ENCODE peak calls at places on chromosomes 5 and 9, in four cellular contexts. D is neural progenitor cell, I is heart right ventricle, B is upper lobe of right lung. H is an unnamed sample.
A peak's percentile ranks its signal among the peaks of the same experiment; 100 is the strongest.

GRCh38 chr9:114318416-114318815 is 4.5 kb upstream of the ORM1 start:
- DNase-seq in D (no peak), I (no peak), B (peak; percentile 40), H (no peak)

GRCh38 chr5:77734885-77735284 is 41.3 kb downstream of the TBCA start:
- DNase-seq in D (no peak), I (no peak), B (no peak), H (no peak)

GRCh38 chr9:101737705-101738565 is 512 bp downstream of the GRIN3A start:
- DNase-seq in D (peak; percentile 77), I (peak; percentile 15), B (peak; percentile 61), H (no peak)

GRCh38 chr9:28770226-28770625 is 1196.9 kb upstream of the C9orf72 start:
- DNase-seq in D (no peak), I (no peak), B (no peak), H (no peak)

GRCh38 chr9:128160603-128160987 is 530 bp downstream of the BBLN start:
- DNase-seq in D (peak; percentile 59), I (no peak), B (no peak), H (no peak)

GRCh38 chr9:108056805-108057386 is 567.3 kb upstream of the KLF4 start:
- DNase-seq in D (no peak), I (no peak), B (no peak), H (no peak)

GRCh38 chr5:14671414-14671813 is 6.9 kb downstream of the OTULIN start:
- DNase-seq in D (no peak), I (no peak), B (no peak), H (no peak)

GRCh38 chr5:31983851-31984250 is 190.3 kb downstream of the GOLPH3 start:
- DNase-seq in D (no peak), I (no peak), B (no peak), H (no peak)

GRCh38 chr9:109498195-109499060 is at the start of gene PTPN3:
- DNase-seq in D (peak; percentile 66), I (peak; percentile 28), B (peak; percentile 75), H (no peak)

GRCh38 chr5:151058301-151058700 is 22.5 kb downstream of the TNIP1 start:
- DNase-seq in D (no peak), I (no peak), B (no peak), H (no peak)

GRCh38 chr9:98874721-98875255 is 67.3 kb downstream of the GALNT12 start:
- DNase-seq in D (no peak), I (no peak), B (no peak), H (no peak)

DNA sequence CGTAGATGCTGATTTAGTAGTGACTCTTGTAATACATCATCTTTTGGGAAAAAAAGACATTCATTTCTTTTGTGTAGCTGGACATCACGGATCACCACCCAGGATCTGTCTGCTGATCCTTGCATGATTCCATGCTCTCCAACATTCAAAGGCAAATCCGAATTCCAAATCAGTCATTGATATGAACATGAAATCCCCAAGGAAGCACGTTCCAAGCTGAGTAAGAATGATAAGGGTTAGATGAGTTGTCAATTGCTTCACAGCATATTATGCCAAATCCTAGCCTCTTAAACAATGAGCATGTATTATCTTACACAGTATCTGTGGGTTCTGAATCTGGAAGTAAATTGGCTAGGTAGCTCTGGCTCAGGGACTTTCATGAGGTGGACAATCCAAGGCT is 37.1 kb upstream of the GRAMD2B start:
- DNase-seq in D (no peak), I (no peak), B (no peak), H (no peak)
- H3K4me3 ChIP-seq in D (no peak overlapping the region), I (no peak overlapping the region), B (no peak overlapping the region), H (no peak overlapping the region)

GRCh38 chr5:171509467-171509866 is 90.0 kb downstream of the FGF18 start:
- DNase-seq in D (no peak), I (no peak), B (no peak), H (no peak)
- TF ChIP-seq CTCF in D (no peak), I (no peak), B (no peak), H (no peak)

GRCh38 chr5:98917433-98917832 is 11.4 kb downstream of the CHD1 start:
- DNase-seq in D (no peak), I (no peak), B (no peak), H (no peak)
- H3K4me1 ChIP-seq in D (peaks cover under 1% of the 10 kb centered on the region), I (peaks cover 26% of the 10 kb centered on the region), B (no peaks in the 10 kb centered on the region), H (peaks cover 15% of the 10 kb centered on the region)

GRCh38 chr9:100100268-100100667 is 1.2 kb downstream of the INVS start:
- DNase-seq in D (no peak), I (no peak), B (no peak), H (no peak)
- H3K4me3 ChIP-seq in D (peak overlapping the region; percentile 78), I (peak overlapping the region; percentile 93), B (peak overlapping the region; percentile 91), H (peak overlapping the region; percentile 84)